ENCODE peak calls at places on chromosome 17, in four cellular contexts. W, R, K and S are unnamed samples.

GRCh38 chr17:5535436-5535835 is 48.9 kb downstream of the NLRP1 start:
- DNase-seq in R (no peak), K (no peak), W (no peak), S (no peak)

GRCh38 chr17:6458416-6458950 is 14.2 kb downstream of the PIMREG start:
- DNase-seq in R (no peak), W (no peak), K (no peak), S (no peak)

GRCh38 chr17:6496636-6497441 is 52.6 kb downstream of the PIMREG start:
- DNase-seq in R (no peak), W (no peak), K (no peak), S (no peak)

GRCh38 chr17:40069751-40070643 is 7.2 kb downstream of the THRA start:
- DNase-seq in W (peak), R (no peak), K (no peak), S (no peak)

GRCh38 chr17:2383628-2384167 is 17.2 kb downstream of the MNT start:
- DNase-seq in R (no peak), W (peak), K (no peak), S (no peak)

GRCh38 chr17:66306413-66306812 is 4.0 kb downstream of the PRKCA start:
- DNase-seq in W (no peak), R (no peak), K (no peak), S (no peak)

GRCh38 chr17:48491527-48492273 is 39.1 kb downstream of the HOXB1 start:
- DNase-seq in K (no peak), W (peak), R (no peak), S (no peak)

GRCh38 chr17:12731839-12732238 is 57.5 kb upstream of the ARHGAP44 start:
- DNase-seq in K (no peak), R (no peak), W (no peak), S (no peak)

GRCh38 chr17:16987830-16988601 is 16.1 kb upstream of the TNFRSF13B start:
- DNase-seq in R (no peak), W (peak), K (peak), S (no peak)

GRCh38 chr17:42565523-42566214 is 1.2 kb upstream of the MLX start:
- DNase-seq in R (no peak), K (no peak), W (no peak), S (no peak)

GRCh38 chr17:55641559-55642160 is 81.0 kb downstream of the TMEM100 start:
- DNase-seq in W (peak), K (no peak), R (peak), S (peak)

GRCh38 chr17:8137645-8138342 is 13.9 kb upstream of the HES7 start:
- DNase-seq in R (no peak), W (peak), K (no peak), S (no peak)

GRCh38 chr17:8997994-8998628 is 23.2 kb upstream of the NTN1 start:
- DNase-seq in K (peak), W (peak), R (no peak), S (peak)

GRCh38 chr17:6427284-6427781 is 7.6 kb downstream of the AIPL1 start:
- DNase-seq in R (no peak), W (no peak), K (peak), S (no peak)

GRCh38 chr17:75854111-75854748 is 905 bp downstream of the WBP2 start:
- DNase-seq in W (no peak), R (no peak), K (no peak), S (peak)

GRCh38 chr17:68133370-68134045 is 98.0 kb downstream of the KPNA2 start:
- DNase-seq in K (no peak), W (no peak), R (no peak), S (no peak)

GRCh38 chr17:81102352-81102751 is 63.0 kb upstream of the PVALEF start:
- DNase-seq in W (no peak), R (no peak), K (no peak), S (no peak)

GRCh38 chr17:44187131-44187899 is 543 bp downstream of the TMUB2 start:
- DNase-seq in W (no peak), K (no peak), R (no peak), S (no peak)

GRCh38 chr17:55480907-55481306 is 30.3 kb downstream of the SMIM36 start:
- DNase-seq in R (no peak), K (no peak), W (no peak), S (no peak)

GRCh38 chr17:81242421-81243332 is 3.6 kb downstream of the NDUFAF8 start:
- DNase-seq in W (no peak), R (no peak), K (no peak), S (no peak)

GRCh38 chr17:40065041-40065770 is 2.4 kb downstream of the THRA start:
- DNase-seq in W (no peak), K (no peak), R (no peak), S (no peak)

GRCh38 chr17:7548585-7549400 is at the start of gene TNFSF12:
- DNase-seq in K (no peak), W (peak), R (no peak), S (no peak)

GRCh38 chr17:67629963-67630320 is 87.8 kb upstream of the NOL11 start:
- DNase-seq in K (no peak), W (peak), R (no peak), S (peak)

GRCh38 chr17:76079577-76080206 is 710 bp downstream of the ZACN start:
- DNase-seq in R (no peak), W (no peak), K (no peak), S (no peak)

GRCh38 chr17:1039511-1040215 is 42.7 kb downstream of the TIMM22 start:
- DNase-seq in W (no peak), K (no peak), R (no peak), S (no peak)

GRCh38 chr17:8994319-8994718 is 27.0 kb upstream of the NTN1 start:
- DNase-seq in W (peak), K (peak), R (peak), S (peak)

GRCh38 chr17:40839194-40839593 is 16.8 kb upstream of the KRT10 start:
- DNase-seq in R (no peak), K (no peak), W (no peak), S (no peak)

GRCh38 chr17:48024149-48025039 is 13.2 kb downstream of the COPZ2 start:
- DNase-seq in K (no peak), W (peak), R (no peak), S (no peak)

GRCh38 chr17:17328251-17328650 is 25.1 kb downstream of the NT5M start:
- DNase-seq in W (no peak), K (no peak), R (no peak), S (no peak)

GRCh38 chr17:81163051-81163695 is 2.1 kb upstream of the PVALEF start:
- DNase-seq in W (no peak), R (no peak), K (no peak), S (no peak)

GRCh38 chr17:10804546-10804945 is 647 bp upstream of the TMEM238L start:
- DNase-seq in W (no peak), K (no peak), R (no peak), S (no peak)

GRCh38 chr17:18186271-18186982 is 2.8 kb downstream of the ALKBH5 start:
- DNase-seq in W (no peak), K (no peak), R (no peak), S (no peak)

GRCh38 chr17:72305472-72305871 is 184.7 kb downstream of the SOX9 start:
- DNase-seq in R (no peak), W (no peak), K (no peak), S (no peak)

GRCh38 chr17:81253358-81254131 is 14.4 kb downstream of the NDUFAF8 start:
- DNase-seq in W (peak), R (no peak), K (no peak), S (no peak)

GRCh38 chr17:82750241-82750905 is 1.5 kb upstream of the TBCD start:
- DNase-seq in R (no peak), K (no peak), W (no peak), S (no peak)

GRCh38 chr17:4796550-4796915 is 569 bp downstream of the PSMB6 start:
- DNase-seq in R (no peak), W (peak), K (no peak), S (peak)

GRCh38 chr17:66416207-66416940 is 114.0 kb downstream of the PRKCA start:
- DNase-seq in K (no peak), R (no peak), W (no peak), S (no peak)

GRCh38 chr17:50541402-50541915 is 5.5 kb upstream of the SPATA20 start:
- DNase-seq in W (no peak), R (no peak), K (no peak), S (no peak)

GRCh38 chr17:57954421-57955182 is 610 bp downstream of the CUEDC1 start:
- DNase-seq in W (no peak), R (no peak), K (no peak), S (no peak)
- TF ChIP-seq BRCA1 in W (no peak), R (no peak), K (no peak), S (no peak)

GRCh38 chr17:3543453-3543852 is 14.2 kb downstream of the TRPV3 start:
- DNase-seq in R (no peak), W (no peak), K (no peak), S (no peak)
- TF ChIP-seq BRCA1 in R (no peak), W (no peak), K (no peak), S (no peak)

GRCh38 chr17:29131814-29132682 is 48.1 kb downstream of the MYO18A start:
- DNase-seq in W (peak), R (no peak), K (no peak), S (no peak)
- TF ChIP-seq BRCA1 in W (no peak), R (no peak), K (no peak), S (no peak)

GRCh38 chr17:31623990-31624389 is 232.5 kb downstream of the RAB11FIP4 start:
- DNase-seq in R (no peak), W (no peak), K (no peak), S (no peak)
- TF ChIP-seq BRCA1 in R (no peak), W (no peak), K (no peak), S (no peak)

GRCh38 chr17:27578718-27579085 is 52.3 kb upstream of the LGALS9 start:
- DNase-seq in K (peak), W (peak), R (no peak), S (peak)
- TF ChIP-seq BRCA1 in K (no peak), W (no peak), R (no peak), S (no peak)

DNA sequence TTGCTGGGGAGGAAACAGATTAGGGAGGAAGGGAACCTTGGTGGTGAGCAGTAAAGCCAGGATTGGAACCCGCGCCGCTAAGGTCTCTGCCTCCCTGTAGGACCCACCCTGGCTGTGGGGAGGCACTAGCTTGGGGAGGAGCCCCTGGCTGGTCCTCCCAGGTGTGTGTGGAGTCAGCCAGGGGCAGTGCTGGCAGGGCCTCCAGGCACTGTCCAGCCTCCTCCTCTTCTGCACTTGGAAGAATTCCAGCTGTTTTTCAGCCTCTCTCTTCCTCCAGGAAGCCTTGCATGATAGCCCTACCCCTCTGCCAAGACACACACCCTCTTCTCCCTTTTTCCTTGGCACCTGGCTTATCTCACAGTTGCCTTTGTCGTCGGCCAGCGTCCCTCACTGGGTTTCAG is 34.8 kb downstream of the TMEM235 start:
- DNase-seq in W (no peak), K (no peak), R (no peak), S (no peak)
- TF ChIP-seq BRCA1 in W (no peak), K (no peak), R (no peak), S (no peak)

DNA sequence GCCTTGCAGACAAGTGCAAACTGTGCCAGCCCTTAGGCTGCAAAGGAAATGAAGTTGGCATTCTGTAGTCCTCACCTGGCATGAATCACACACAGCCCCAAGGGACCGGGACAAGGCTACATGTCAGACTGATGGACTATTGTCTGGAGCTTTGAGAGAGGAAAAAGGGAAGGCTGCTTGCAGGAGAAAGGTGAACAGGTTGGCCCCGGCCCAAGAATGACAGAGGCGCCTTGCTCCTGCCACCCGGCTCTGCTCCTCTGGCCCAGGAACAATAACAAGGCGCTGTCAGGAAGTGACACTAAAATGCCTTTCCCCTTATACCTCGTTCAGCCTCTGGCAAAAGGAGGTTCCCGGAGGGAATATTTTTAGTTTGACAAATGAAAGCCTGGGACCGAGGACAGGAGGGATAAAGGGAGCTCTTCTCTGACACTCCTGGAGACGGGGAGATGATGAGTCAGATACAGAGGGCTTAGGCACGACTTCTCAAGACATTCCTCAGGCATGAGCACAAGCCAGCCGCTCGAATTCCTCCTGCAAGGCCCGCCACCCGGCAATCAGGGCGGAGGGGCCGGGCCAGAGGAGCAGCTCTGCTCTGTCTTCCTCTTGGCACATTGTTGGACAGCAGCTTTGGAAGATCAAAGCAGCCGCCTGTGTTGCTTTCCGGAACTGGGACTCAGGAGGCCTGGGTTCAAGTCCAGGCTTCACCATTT is 105.8 kb downstream of the NOG start:
- DNase-seq in W (no peak), K (no peak), R (peak), S (no peak)
- TF ChIP-seq BRCA1 in W (no peak), K (no peak), R (no peak), S (no peak)

GRCh38 chr17:78680436-78680835 is 101.6 kb downstream of the CYTH1 start:
- DNase-seq in W (no peak), K (no peak), R (no peak), S (no peak)

GRCh38 chr17:78683031-78683961 is 98.8 kb downstream of the CYTH1 start:
- DNase-seq in W (no peak), K (no peak), R (no peak), S (no peak)

GRCh38 chr17:78682363-78682762 is 99.7 kb downstream of the CYTH1 start:
- DNase-seq in K (no peak), R (no peak), W (no peak), S (no peak)

GRCh38 chr17:78687125-78687524 is 94.9 kb downstream of the CYTH1 start:
- DNase-seq in R (no peak), K (no peak), W (no peak), S (no peak)

DNA sequence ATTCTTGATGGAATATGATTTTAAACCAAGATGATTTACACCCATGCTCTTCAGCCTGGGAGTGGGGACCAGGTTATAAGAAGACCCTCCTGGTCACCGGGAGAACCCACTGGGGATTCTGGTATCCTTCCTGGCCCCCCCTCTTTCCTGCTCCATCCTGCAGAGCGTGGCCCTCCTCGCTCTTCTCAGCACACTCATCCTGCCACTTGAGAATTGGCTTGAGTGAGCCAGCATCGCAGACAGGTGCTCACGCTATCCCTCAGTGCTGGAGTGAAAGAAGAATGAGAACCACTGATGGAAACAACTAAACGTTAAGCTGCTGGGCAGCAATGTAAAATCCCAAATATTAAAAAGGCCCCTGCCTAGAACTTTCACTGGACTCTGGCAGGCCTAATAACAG is 98.0 kb downstream of the CYTH1 start:
- DNase-seq in R (no peak), K (no peak), W (no peak), S (no peak)
- TF ChIP-seq BRCA1 in R (no peak), K (no peak), W (no peak), S (no peak)

GRCh38 chr17:58028591-58028990 is 21.5 kb upstream of the SRSF1 start:
- DNase-seq in R (no peak), K (no peak), W (peak), S (no peak)
- TF ChIP-seq BRCA1 in R (no peak), K (no peak), W (no peak), S (no peak)

GRCh38 chr17:32849879-32850278 is 27.0 kb downstream of the MYO1D start:
- DNase-seq in K (no peak), R (no peak), W (no peak), S (no peak)

GRCh38 chr17:32854834-32855389 is 22.0 kb downstream of the MYO1D start:
- DNase-seq in R (no peak), K (no peak), W (no peak), S (no peak)

GRCh38 chr17:32855620-32856019 is 21.3 kb downstream of the MYO1D start:
- DNase-seq in R (no peak), W (no peak), K (no peak), S (no peak)

GRCh38 chr17:32854177-32854576 is 22.7 kb downstream of the MYO1D start:
- DNase-seq in K (no peak), W (no peak), R (no peak), S (no peak)

GRCh38 chr17:32852811-32853210 is 24.1 kb downstream of the MYO1D start:
- DNase-seq in R (no peak), K (no peak), W (no peak), S (no peak)
- TF ChIP-seq BRCA1 in R (no peak), K (no peak), W (no peak), S (no peak)